ENCODE peak calls at places on chromosomes 7 and 10, in five cellular contexts. U, Z, K, F and Y are unnamed samples.

GRCh38 chr10:63133787-63134557 is 844 bp downstream of the NRBF2 start:
- DNase-seq in U (no peak), Z (no peak), K (no peak), F (no peak), Y (no peak)

GRCh38 chr7:83410989-83411591 is 237.8 kb downstream of the SEMA3E start:
- DNase-seq in U (peak; percentile 36), Z (no peak), K (no peak), F (peak; percentile 15), Y (peak; percentile 16)

GRCh38 chr7:141028767-141029166 is 14.0 kb upstream of the MRPS33 start:
- DNase-seq in U (no peak), Z (no peak), K (no peak), F (no peak), Y (no peak)

GRCh38 chr7:74297516-74298233 is 8.5 kb downstream of the CLIP2 start:
- DNase-seq in U (no peak), Z (no peak), K (no peak), F (no peak), Y (no peak)

GRCh38 chr10:73810735-73811465 is 498 bp downstream of the NDST2 start:
- DNase-seq in U (no peak), Z (peak; percentile 63), K (peak; percentile 61), F (no peak), Y (no peak)

GRCh38 chr10:120460776-120461175 is 3.7 kb downstream of the PLPP4 start:
- DNase-seq in U (no peak), Z (no peak), K (no peak), F (no peak), Y (peak; percentile 93)

GRCh38 chr7:158651968-158652555 is 52.5 kb downstream of the NCAPG2 start:
- DNase-seq in U (no peak), Z (no peak), K (no peak), F (no peak), Y (peak; percentile 8)

GRCh38 chr10:100020161-100020882 is 10.6 kb upstream of the DNMBP start:
- DNase-seq in U (no peak), Z (no peak), K (no peak), F (no peak), Y (no peak)

GRCh38 chr7:73650524-73650923 is 17.1 kb upstream of the VPS37D start:
- DNase-seq in U (no peak), Z (no peak), K (no peak), F (no peak), Y (no peak)

GRCh38 chr10:77038412-77038806 is 599.2 kb downstream of the KCNMA1 start:
- DNase-seq in U (no peak), Z (no peak), K (no peak), F (no peak), Y (no peak)

GRCh38 chr7:44980393-44981034 is 1.7 kb upstream of the MYO1G start:
- DNase-seq in U (peak; percentile 100), Z (no peak), K (no peak), F (no peak), Y (peak; percentile 51)

GRCh38 chr7:131499801-131500200 is 56.6 kb downstream of the PODXL start:
- DNase-seq in U (no peak), Z (no peak), K (no peak), F (no peak), Y (no peak)

GRCh38 chr10:118238573-118239240 is 103.4 kb downstream of the FAM204A start:
- DNase-seq in U (no peak), Z (no peak), K (no peak), F (no peak), Y (peak; percentile 12)

GRCh38 chr7:25312968-25313367 is 84.7 kb upstream of the NPVF start:
- DNase-seq in U (no peak), Z (no peak), K (no peak), F (no peak), Y (no peak)

GRCh38 chr10:33279791-33280190 is 54.7 kb downstream of the NRP1 start:
- DNase-seq in U (no peak), Z (no peak), K (no peak), F (no peak), Y (no peak)

GRCh38 chr7:78280276-78280675 is 481.7 kb downstream of the PHTF2 start:
- DNase-seq in U (no peak), Z (no peak), K (no peak), F (no peak), Y (no peak)

GRCh38 chr7:46955526-46955925 is 626.4 kb downstream of the TNS3 start:
- DNase-seq in U (no peak), Z (no peak), K (no peak), F (no peak), Y (no peak)

GRCh38 chr10:30556189-30556588 is 73.4 kb downstream of the LYZL2 start:
- DNase-seq in U (peak; percentile 56), Z (no peak), K (no peak), F (no peak), Y (no peak)

GRCh38 chr10:106577756-106578155 is 586.8 kb downstream of the SORCS1 start:
- DNase-seq in U (no peak), Z (no peak), K (no peak), F (no peak), Y (no peak)

GRCh38 chr7:373818-374705 is 84.1 kb downstream of the FOXL3 start:
- DNase-seq in U (no peak), Z (peak; percentile 52), K (no peak), F (no peak), Y (no peak)

GRCh38 chr10:117594722-117595121 is 52.2 kb downstream of the EMX2 start:
- DNase-seq in U (no peak), Z (no peak), K (no peak), F (no peak), Y (no peak)

GRCh38 chr10:59434463-59435326 is 72.3 kb upstream of the FAM13C start:
- DNase-seq in U (no peak), Z (no peak), K (no peak), F (no peak), Y (peak; percentile 36)

GRCh38 chr10:107718868-107719267 is 554.4 kb upstream of the SORCS1 start:
- DNase-seq in U (no peak), Z (no peak), K (no peak), F (no peak), Y (no peak)

GRCh38 chr7:94183289-94183749 is 179.2 kb upstream of the BET1 start:
- DNase-seq in U (peak; percentile 68), Z (no peak), K (no peak), F (peak; percentile 95), Y (peak; percentile 87)

GRCh38 chr10:80480852-80481251 is 26.7 kb downstream of the TSPAN14 start:
- DNase-seq in U (no peak), Z (no peak), K (no peak), F (no peak), Y (no peak)

GRCh38 chr7:6271694-6272371 is 591 bp downstream of the CYTH3 start:
- DNase-seq in U (no peak), Z (peak; percentile 40), K (peak; percentile 26), F (no peak), Y (no peak)

GRCh38 chr10:117537904-117538524 is 4.5 kb upstream of the EMX2 start:
- DNase-seq in U (no peak), Z (no peak), K (no peak), F (no peak), Y (no peak)

GRCh38 chr7:114944742-114945625 is 23.1 kb downstream of the MDFIC start:
- DNase-seq in U (no peak), Z (no peak), K (no peak), F (peak; percentile 73), Y (peak; percentile 90)

GRCh38 chr7:120794100-120794729 is 63.7 kb downstream of the TSPAN12 start:
- DNase-seq in U (no peak), Z (no peak), K (no peak), F (no peak), Y (no peak)